ENCODE peak calls at places on chromosome 10, in six cellular contexts. Y is PC-3, Z is M059J, X is AML-193, Q is globus pallidus, U is T-helper 9 cell. K is an unnamed sample.
A peak's percentile ranks its signal among the peaks of the same experiment; 100 is the strongest.

GRCh38 chr10:113463777-113464176 is 89.1 kb upstream of the HABP2 start:
- DNase-seq in Y (no peak), X (no peak), Z (no peak), Q (no peak), U (no peak), K (no peak)

GRCh38 chr10:125003146-125003900 is 61.4 kb downstream of the ZRANB1 start:
- DNase-seq in Y (no peak), Z (no peak), X (no peak), Q (no peak), U (no peak), K (no peak)

GRCh38 chr10:128568979-128569378 is 442.8 kb upstream of the MKI67 start:
- DNase-seq in Y (no peak), Q (no peak), Z (no peak), U (no peak), X (no peak), K (no peak)

GRCh38 chr10:79937256-79937635 is 11.7 kb downstream of the SFTPD start:
- DNase-seq in U (no peak), Y (no peak), Z (no peak), Q (no peak), X (no peak), K (no peak)

GRCh38 chr10:77613476-77614130 is 24.0 kb downstream of the KCNMA1 start:
- DNase-seq in Z (peak; percentile 41), U (no peak), Y (no peak), Q (no peak), X (no peak), K (no peak)

GRCh38 chr10:90175161-90175681 is 473.8 kb downstream of the KIF20B start:
- DNase-seq in Y (no peak), U (no peak), X (no peak), Q (no peak), Z (peak; percentile 87), K (peak; percentile 17)

GRCh38 chr10:123944661-123945060 is 53.1 kb upstream of the CPXM2 start:
- DNase-seq in Q (no peak), X (no peak), U (no peak), Z (no peak), Y (no peak), K (no peak)

GRCh38 chr10:4354382-4354812 is 471.6 kb upstream of the AKR1E2 start:
- DNase-seq in Z (peak; percentile 86), Y (peak; percentile 84), Q (no peak), U (no peak), X (no peak), K (no peak)

GRCh38 chr10:84213076-84213475 is 12.3 kb downstream of the LRIT2 start:
- DNase-seq in Y (no peak), Z (no peak), Q (no peak), U (no peak), X (no peak), K (no peak)

GRCh38 chr10:117365612-117366011 is 9.6 kb downstream of the PDZD8 start:
- DNase-seq in X (peak; percentile 12), Q (no peak), U (no peak), Y (peak; percentile 56), Z (peak; percentile 36), K (no peak)

GRCh38 chr10:107540981-107541380 is 376.5 kb upstream of the SORCS1 start:
- DNase-seq in Y (peak; percentile 31), Z (no peak), Q (no peak), U (no peak), X (no peak), K (no peak)

GRCh38 chr10:126459032-126459831 is 71.0 kb upstream of the ADAM12 start:
- DNase-seq in Z (peak; percentile 96), Y (peak; percentile 43), X (no peak), U (no peak), Q (no peak), K (no peak)

GRCh38 chr10:95841711-95842498 is 65.9 kb upstream of the CC2D2B start:
- DNase-seq in Q (peak; percentile 44), Y (peak; percentile 72), X (peak; percentile 95), Z (peak; percentile 45), U (peak; percentile 16), K (peak; percentile 67)

GRCh38 chr10:68271104-68271882 is 39.4 kb upstream of the ATOH7 start:
- DNase-seq in Y (no peak), Q (no peak), U (no peak), Z (peak; percentile 23), X (no peak), K (no peak)

GRCh38 chr10:102184606-102185005 is 32.4 kb downstream of the NOLC1 start:
- DNase-seq in Q (no peak), X (no peak), Z (no peak), Y (no peak), U (no peak), K (peak; percentile 19)

GRCh38 chr10:31522820-31523219 is 203.8 kb downstream of the ZEB1 start:
- DNase-seq in Z (no peak), Q (no peak), Y (no peak), X (no peak), U (no peak), K (no peak)

GRCh38 chr10:43138757-43139241 is 554 bp downstream of the CSGALNACT2 start:
- DNase-seq in Q (peak; percentile 34), Y (peak; percentile 39), X (peak; percentile 58), Z (peak; percentile 60), U (peak; percentile 48), K (peak; percentile 43)

GRCh38 chr10:4281207-4281825 is 496.3 kb upstream of the KLF6 start:
- DNase-seq in Z (peak; percentile 69), Q (no peak), Y (peak; percentile 54), U (no peak), X (no peak), K (no peak)

GRCh38 chr10:31345886-31346285 is 26.9 kb downstream of the ZEB1 start:
- DNase-seq in Q (no peak), U (no peak), Z (no peak), X (peak; percentile 22), Y (no peak), K (no peak)

GRCh38 chr10:89332718-89333281 is 5.0 kb downstream of the IFIT3 start:
- DNase-seq in U (no peak), X (no peak), Z (peak; percentile 40), Y (no peak), Q (no peak), K (no peak)

GRCh38 chr10:30784521-30784895 is 155.0 kb upstream of the LYZL2 start:
- DNase-seq in Q (peak; percentile 63), X (peak; percentile 37), Y (no peak), U (no peak), Z (peak; percentile 36), K (no peak)

GRCh38 chr10:32887481-32887880 is 70.5 kb downstream of the ITGB1 start:
- DNase-seq in Y (no peak), Z (no peak), Q (no peak), U (no peak), X (no peak), K (no peak)

GRCh38 chr10:36880898-36881297 is 244.5 kb upstream of the ANKRD30A start:
- DNase-seq in Z (peak; percentile 22), X (no peak), Q (peak; percentile 9), Y (peak; percentile 93), U (no peak), K (peak; percentile 28)

GRCh38 chr10:79059859-79060379 is 8.8 kb upstream of the ZMIZ1 start:
- DNase-seq in Y (no peak), X (no peak), Z (no peak), U (no peak), Q (peak; percentile 89), K (peak; percentile 89)

GRCh38 chr10:3500408-3500856 is 284.6 kb downstream of the KLF6 start:
- DNase-seq in X (no peak), Z (peak; percentile 92), Q (peak; percentile 84), Y (no peak), U (no peak), K (peak; percentile 88)

GRCh38 chr10:19762026-19762425 is 54.2 kb upstream of the PLXDC2 start:
- DNase-seq in U (no peak), Q (no peak), Z (peak; percentile 22), Y (no peak), X (no peak), K (no peak)

GRCh38 chr10:123847686-123848432 is 43.7 kb downstream of the CPXM2 start:
- DNase-seq in Y (no peak), U (no peak), Z (no peak), Q (no peak), X (no peak), K (no peak)